ENCODE peak calls at places on chromosomes 4 and X, in five cellular contexts. W is aorta, F is A549, A is cardiac muscle cell, D is stomach. R is an unnamed sample.

GRCh38 chrX:119425050-119425449 is 25.9 kb downstream of the SLC25A43 start:
- DNase-seq in D (no peak), W (no peak), F (no peak), A (no peak), R (no peak)

GRCh38 chr4:62644372-62644771 is 1444.2 kb downstream of the ADGRL3 start:
- DNase-seq in A (peak; percentile 60), F (no peak), D (no peak), W (no peak), R (no peak)

GRCh38 chrX:150543230-150544155 is 24.9 kb upstream of the MTM1 start:
- DNase-seq in F (no peak), W (no peak), A (no peak), D (no peak), R (no peak)

GRCh38 chrX:133698298-133698697 is 283.0 kb upstream of the GPC4 start:
- DNase-seq in F (no peak), D (no peak), W (no peak), A (peak; percentile 19), R (no peak)

GRCh38 chr4:182862921-182863320 is 54.3 kb downstream of the DCTD start:
- DNase-seq in F (no peak), D (peak; percentile 95), A (no peak), W (no peak), R (no peak)

GRCh38 chr4:118843237-118843636 is 7.3 kb upstream of the SEC24D start:
- DNase-seq in D (no peak), W (no peak), A (no peak), F (no peak), R (no peak)

GRCh38 chrX:47240619-47241018 is 7.8 kb downstream of the USP11 start:
- DNase-seq in D (no peak), F (no peak), A (no peak), W (no peak), R (no peak)

GRCh38 chr4:70300215-70300614 is 34.6 kb upstream of the CABS1 start:
- DNase-seq in D (no peak), F (no peak), A (no peak), W (no peak), R (no peak)

GRCh38 chr4:176775326-176775725 is 17.4 kb downstream of the VEGFC start:
- DNase-seq in F (no peak), D (no peak), A (no peak), W (no peak), R (no peak)

GRCh38 chrX:80576267-80576666 is 156.0 kb downstream of the TENT5D start:
- DNase-seq in F (no peak), D (no peak), A (no peak), W (no peak), R (no peak)

GRCh38 chr4:74930166-74930565 is 2.8 kb upstream of the PARM1 start:
- DNase-seq in W (no peak), A (no peak), F (no peak), D (no peak), R (no peak)

GRCh38 chr4:5452156-5452555 is 256.2 kb downstream of the EVC2 start:
- DNase-seq in F (no peak), W (no peak), D (no peak), A (no peak), R (no peak)

GRCh38 chr4:176995-177394 is 52.7 kb downstream of the ZNF718 start:
- DNase-seq in A (no peak), D (no peak), W (no peak), F (no peak), R (no peak)

GRCh38 chr4:175986-176385 is 51.7 kb downstream of the ZNF718 start:
- DNase-seq in D (no peak), A (no peak), F (no peak), W (no peak), R (no peak)

DNA sequence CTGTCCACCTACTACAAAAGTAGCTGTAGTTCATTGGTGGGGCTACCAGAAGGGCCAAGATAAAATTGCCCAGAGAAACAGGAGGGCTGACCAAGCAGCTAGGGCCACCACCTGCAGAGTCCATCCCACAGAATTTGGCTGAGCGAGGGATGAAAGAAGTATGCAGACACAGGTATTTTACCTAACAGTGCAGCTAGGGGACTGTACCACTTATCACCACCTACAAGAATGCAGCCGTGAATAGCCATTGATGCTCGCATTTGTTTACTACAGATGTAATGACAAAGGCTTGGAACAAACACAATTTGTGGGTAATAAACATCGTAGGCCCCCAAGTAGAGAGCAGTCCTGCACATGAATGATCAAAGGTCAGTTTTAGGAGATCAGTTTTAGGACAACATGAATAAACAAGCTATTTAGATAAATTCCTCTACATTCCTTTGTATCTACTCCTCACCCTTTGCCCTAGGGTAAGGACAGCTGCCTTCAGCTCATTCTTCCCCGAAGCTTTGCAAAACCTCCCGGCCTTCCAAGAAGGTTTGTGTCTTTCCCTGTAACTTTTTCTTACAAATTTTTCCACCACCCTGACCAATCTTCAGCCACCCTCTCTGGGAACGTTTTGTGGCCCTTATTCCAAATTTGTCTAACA is 49.5 kb downstream of the ZNF718 start:
- DNase-seq in F (no peak), W (no peak), D (no peak), A (no peak), R (no peak)
- H3K9me3 ChIP-seq in F (peaks cover 13% of the 10 kb centered on the region), W (peaks cover 24% of the 10 kb centered on the region), D (peaks cover 100% of the 10 kb centered on the region), A (peaks cover 2% of the 10 kb centered on the region), R (peaks cover 43% of the 10 kb centered on the region)

GRCh38 chr4:18529482-18529881 is 507.9 kb upstream of the LCORL start:
- DNase-seq in W (no peak), A (no peak), F (no peak), D (no peak), R (no peak)

GRCh38 chr4:18538121-18538520 is 516.6 kb upstream of the LCORL start:
- DNase-seq in F (no peak), A (no peak), W (no peak), D (no peak), R (no peak)

GRCh38 chr4:18535948-18536347 is 514.4 kb upstream of the LCORL start:
- DNase-seq in D (no peak), W (no peak), F (no peak), A (no peak), R (no peak)

GRCh38 chr4:18536420-18536819 is 514.9 kb upstream of the LCORL start:
- DNase-seq in F (no peak), D (no peak), W (no peak), A (no peak), R (no peak)

GRCh38 chr4:18533262-18533775 is 511.8 kb upstream of the LCORL start:
- DNase-seq in F (no peak), W (no peak), D (no peak), A (no peak), R (no peak)
- H3K9me3 ChIP-seq in F (no peaks in the 10 kb centered on the region), W (peaks cover 2% of the 10 kb centered on the region), D (no peaks in the 10 kb centered on the region), A (no peaks in the 10 kb centered on the region), R (no peaks in the 10 kb centered on the region)

GRCh38 chr4:763191-763810 is 57.7 kb downstream of the PCGF3 start:
- DNase-seq in F (no peak), D (no peak), A (no peak), W (no peak), R (no peak)
- H3K9me3 ChIP-seq in F (no peaks in the 10 kb centered on the region), D (peaks cover 4% of the 10 kb centered on the region), A (no peaks in the 10 kb centered on the region), W (peaks cover 19% of the 10 kb centered on the region), R (no peaks in the 10 kb centered on the region)

GRCh38 chr4:11132478-11132877 is 296.2 kb downstream of the HS3ST1 start:
- DNase-seq in W (no peak), A (no peak), D (no peak), F (no peak), R (no peak)
- H3K9me3 ChIP-seq in W (no peaks in the 10 kb centered on the region), A (no peaks in the 10 kb centered on the region), D (peaks cover 8% of the 10 kb centered on the region), F (no peaks in the 10 kb centered on the region), R (no peaks in the 10 kb centered on the region)

R was measured in T-helper 17 cell.